ENCODE peak calls at places on chromosomes 16 and 17, in five cellular contexts. U is vagina, C is suprapubic skin, F is endothelial cell of umbilical vein, K is breast epithelium. X is an unnamed sample.

GRCh38 chr17:80793851-80794267 is 197.8 kb upstream of the CHMP6 start:
- DNase-seq in U (no peak), C (no peak), F (peak), K (no peak), X (no peak)

GRCh38 chr16:73152731-73153130 is 104.8 kb upstream of the ZFHX3 start:
- DNase-seq in U (no peak), C (no peak), F (no peak), K (no peak), X (no peak)

GRCh38 chr17:17557796-17558195 is 33.7 kb downstream of the PEMT start:
- DNase-seq in U (no peak), C (no peak), F (no peak), K (peak), X (peak)

GRCh38 chr17:19744492-19744891 is 3.6 kb downstream of the ALDH3A1 start:
- DNase-seq in U (no peak), C (peak), F (no peak), K (no peak), X (no peak)

GRCh38 chr17:50128441-50129302 is 1.3 kb downstream of the SAMD14 start:
- DNase-seq in U (no peak), C (no peak), F (peak), K (no peak), X (no peak)

GRCh38 chr17:49708515-49709161 is 874 bp upstream of the SLC35B1 start:
- DNase-seq in U (no peak), C (peak), F (no peak), K (no peak), X (no peak)

GRCh38 chr17:59762022-59762825 is 54.8 kb downstream of the VMP1 start:
- DNase-seq in U (no peak), C (no peak), F (peak), K (no peak), X (no peak)

GRCh38 chr17:57919912-57920311 is 35.3 kb downstream of the CUEDC1 start:
- DNase-seq in U (no peak), C (no peak), F (no peak), K (no peak), X (no peak)

GRCh38 chr16:87764600-87765472 is 950 bp downstream of the KLHDC4 start:
- DNase-seq in U (no peak), C (no peak), F (no peak), K (no peak), X (no peak)

GRCh38 chr16:3645504-3646347 is 8.8 kb upstream of the DNASE1 start:
- DNase-seq in U (no peak), C (peak), F (no peak), K (no peak), X (peak)

GRCh38 chr17:34650361-34650760 is 71.0 kb downstream of the TMEM132E start:
- DNase-seq in U (no peak), C (no peak), F (no peak), K (no peak), X (no peak)

GRCh38 chr17:58756246-58757161 is 850 bp downstream of the PPM1E start:
- DNase-seq in U (no peak), C (no peak), F (no peak), K (no peak), X (no peak)

GRCh38 chr17:31522284-31522931 is 130.9 kb downstream of the RAB11FIP4 start:
- DNase-seq in U (no peak), C (no peak), F (no peak), K (no peak), X (no peak)

GRCh38 chr17:75428775-75429469 is 23.4 kb upstream of the GRB2 start:
- DNase-seq in U (no peak), C (no peak), F (no peak), K (no peak), X (no peak)

GRCh38 chr17:65482201-65482600 is 79.2 kb downstream of the AXIN2 start:
- DNase-seq in U (no peak), C (no peak), F (no peak), K (no peak), X (no peak)

GRCh38 chr17:31404028-31404949 is 12.8 kb downstream of the RAB11FIP4 start:
- DNase-seq in U (no peak), C (peak), F (no peak), K (no peak), X (no peak)

GRCh38 chr17:34667656-34668055 is 88.3 kb downstream of the TMEM132E start:
- DNase-seq in U (no peak), C (no peak), F (no peak), K (no peak), X (no peak)

GRCh38 chr16:81431554-81432353 is 12.9 kb upstream of the CMIP start:
- DNase-seq in U (no peak), C (peak), F (no peak), K (no peak), X (no peak)

GRCh38 chr17:58305626-58306025 is 23.0 kb downstream of the TSPOAP1 start:
- DNase-seq in U (peak), C (no peak), F (no peak), K (no peak), X (peak)

GRCh38 chr17:39486242-39486641 is 25.0 kb downstream of the CDK12 start:
- DNase-seq in U (no peak), C (peak), F (no peak), K (no peak), X (peak)

GRCh38 chr17:42537156-42537805 is 1.2 kb downstream of the NAGLU start:
- DNase-seq in U (no peak), C (no peak), F (no peak), K (no peak), X (no peak)

GRCh38 chr17:63701477-63702222 is 1.7 kb upstream of the LIMD2 start:
- DNase-seq in U (no peak), C (no peak), F (no peak), K (no peak), X (peak)

GRCh38 chr17:22460461-22461063 is 768.2 kb downstream of the KCNJ18 start:
- DNase-seq in U (peak), C (no peak), F (no peak), K (no peak), X (no peak)

GRCh38 chr16:22235839-22236745 is 30.0 kb downstream of the EEF2K start:
- DNase-seq in U (no peak), C (no peak), F (peak), K (no peak), X (no peak)

GRCh38 chr16:30166202-30166902 is 17.1 kb upstream of the CORO1A start:
- DNase-seq in U (no peak), C (no peak), F (no peak), K (no peak), X (no peak)

GRCh38 chr17:71828182-71828596 is 292.6 kb upstream of the SOX9 start:
- DNase-seq in U (no peak), C (no peak), F (no peak), K (no peak), X (no peak)

GRCh38 chr16:48158296-48158695 is 2.5 kb upstream of the ABCC12 start:
- DNase-seq in U (no peak), C (no peak), F (no peak), K (no peak), X (no peak)

GRCh38 chr16:56087636-56088035 is 103.7 kb upstream of the GNAO1 start:
- DNase-seq in U (no peak), C (no peak), F (no peak), K (no peak), X (no peak)
- TF ChIP-seq POLR2A in U (no peak), C (no peak), F (no peak), K (no peak), X (no peak)

DNA sequence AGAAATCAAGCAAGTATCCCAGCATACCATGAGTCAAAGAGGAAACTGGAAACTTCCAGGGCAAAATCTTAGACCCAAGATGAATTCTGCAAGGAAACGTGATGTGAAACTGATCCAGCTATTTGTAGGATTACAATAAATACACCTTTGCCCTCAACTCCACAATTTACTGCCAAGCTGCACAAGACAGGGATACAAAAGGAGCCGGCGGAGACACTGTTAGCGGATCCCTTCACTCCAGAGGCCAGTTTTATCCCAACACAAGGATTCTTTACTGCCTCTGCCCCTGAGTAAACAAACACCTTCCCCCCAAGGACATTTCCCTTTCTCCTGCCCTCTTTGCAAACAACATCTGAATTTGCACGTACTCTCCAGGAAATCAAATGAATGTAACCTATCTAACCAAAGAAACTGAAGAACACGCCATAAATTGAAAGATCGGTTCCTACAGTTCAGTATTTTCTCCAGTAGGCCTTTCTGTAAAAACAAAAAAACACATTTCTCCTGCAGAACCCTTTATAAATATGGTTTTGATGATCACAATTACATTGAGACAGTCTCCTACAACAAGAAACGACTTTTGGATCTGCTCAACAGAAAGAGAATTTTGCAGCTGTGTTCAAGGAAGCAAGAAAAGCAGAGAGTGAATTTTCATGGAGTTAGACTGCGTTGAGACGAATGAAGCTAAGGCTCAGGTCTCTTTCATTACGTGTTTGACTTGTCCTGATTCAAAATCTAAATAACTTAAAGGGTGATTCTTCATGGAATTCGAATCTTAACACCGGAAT is 1.4 kb upstream of the CBX2 start:
- DNase-seq in U (no peak), C (no peak), F (peak), K (no peak), X (no peak)
- TF ChIP-seq POLR2AphosphoS5 in U (no peak), C (no peak), F (no peak), K (no peak), X (no peak)

GRCh38 chr17:30389755-30390300 is 11.1 kb downstream of the CPD start:
- DNase-seq in U (no peak), C (no peak), F (no peak), K (no peak), X (no peak)
- TF ChIP-seq POLR2A in U (no peak), C (no peak), F (no peak), K (no peak), X (no peak)

DNA sequence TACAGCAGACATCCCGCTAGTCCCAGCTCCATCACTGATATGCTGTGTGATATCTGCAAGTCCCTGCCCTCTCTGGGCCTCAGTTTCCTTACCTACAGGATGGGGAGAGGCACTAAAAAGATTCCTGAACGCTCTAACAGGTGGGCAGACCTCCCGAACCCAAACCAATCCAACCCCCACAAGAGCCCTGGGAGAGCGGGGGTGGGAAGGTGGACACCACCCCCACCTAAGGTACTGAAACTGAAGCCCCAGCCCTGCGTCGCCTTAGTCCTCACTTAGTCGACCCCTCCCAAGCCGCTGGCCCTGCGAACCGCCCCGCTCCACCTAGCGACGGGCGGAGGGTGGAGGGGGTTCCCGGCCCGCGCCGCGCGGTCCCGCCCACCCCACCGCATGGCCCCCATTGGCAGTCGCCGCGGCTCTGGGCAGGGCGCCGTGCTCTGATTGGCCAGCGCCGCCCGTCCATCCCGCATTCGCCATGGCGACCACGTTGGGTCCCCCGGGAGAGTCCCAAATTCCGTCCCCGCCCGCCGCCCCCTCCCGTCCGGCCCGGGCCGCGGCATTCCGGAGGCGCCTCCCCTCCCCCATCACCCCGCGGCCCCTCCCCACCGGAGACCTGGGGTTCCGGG is 578 bp downstream of the CCDC102A start:
- DNase-seq in U (peak), C (peak), F (peak), K (peak), X (peak)
- TF ChIP-seq POLR2AphosphoS5 in U (peak), C (no peak), F (peak), K (no peak), X (no peak)

GRCh38 chr16:67228905-67229304 is 2.0 kb downstream of the TMEM208 start:
- DNase-seq in U (no peak), C (no peak), F (no peak), K (no peak), X (no peak)
- TF ChIP-seq POLR2A in U (no peak), C (no peak), F (no peak), K (no peak), X (no peak)

DNA sequence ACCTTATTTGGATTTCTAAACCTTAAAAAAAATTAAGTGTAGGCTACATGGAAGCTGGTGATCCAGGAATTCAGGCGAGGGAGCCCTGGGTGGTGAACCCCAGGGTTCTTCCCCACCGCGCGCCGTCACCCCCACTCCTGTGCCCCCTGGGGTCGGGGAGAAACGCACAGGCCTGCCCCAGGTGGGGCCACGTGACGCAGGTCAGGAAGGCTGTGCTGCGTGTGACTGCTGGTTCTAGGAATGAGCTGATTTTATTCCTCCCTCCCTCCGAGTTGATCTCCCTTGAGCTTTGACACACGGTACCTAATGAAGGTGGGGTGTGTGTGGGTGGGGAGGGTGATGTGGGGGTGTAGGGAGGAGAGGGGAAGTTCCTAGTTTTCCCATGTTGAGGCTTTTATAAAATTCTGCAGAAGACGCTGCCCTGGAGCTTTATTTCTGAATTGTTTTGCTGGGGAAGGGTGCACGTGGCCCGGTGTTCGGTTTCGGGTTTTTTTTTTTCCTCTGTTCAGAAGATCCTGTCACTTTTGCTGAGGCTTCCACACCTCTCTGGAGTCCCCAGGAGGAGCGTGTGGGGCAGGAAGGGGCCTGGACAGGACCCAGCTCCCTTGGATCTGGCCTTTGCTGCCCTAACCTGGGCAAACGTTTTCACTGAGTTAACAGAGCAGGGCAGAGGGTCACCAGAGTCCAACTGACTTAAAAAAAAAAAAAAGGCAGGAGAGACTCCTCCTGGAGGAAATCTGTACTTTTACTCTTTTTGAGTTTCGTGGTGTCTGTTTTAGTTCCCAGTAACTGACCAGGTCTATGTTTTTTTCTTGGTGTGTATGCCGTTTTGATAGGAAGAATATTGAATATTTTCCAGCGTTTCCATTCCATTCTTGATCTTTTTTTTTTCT is 55.8 kb upstream of the GSE1 start:
- DNase-seq in U (no peak), C (no peak), F (no peak), K (no peak), X (no peak)
- TF ChIP-seq POLR2AphosphoS5 in U (peak), C (no peak), F (no peak), K (no peak), X (no peak)

DNA sequence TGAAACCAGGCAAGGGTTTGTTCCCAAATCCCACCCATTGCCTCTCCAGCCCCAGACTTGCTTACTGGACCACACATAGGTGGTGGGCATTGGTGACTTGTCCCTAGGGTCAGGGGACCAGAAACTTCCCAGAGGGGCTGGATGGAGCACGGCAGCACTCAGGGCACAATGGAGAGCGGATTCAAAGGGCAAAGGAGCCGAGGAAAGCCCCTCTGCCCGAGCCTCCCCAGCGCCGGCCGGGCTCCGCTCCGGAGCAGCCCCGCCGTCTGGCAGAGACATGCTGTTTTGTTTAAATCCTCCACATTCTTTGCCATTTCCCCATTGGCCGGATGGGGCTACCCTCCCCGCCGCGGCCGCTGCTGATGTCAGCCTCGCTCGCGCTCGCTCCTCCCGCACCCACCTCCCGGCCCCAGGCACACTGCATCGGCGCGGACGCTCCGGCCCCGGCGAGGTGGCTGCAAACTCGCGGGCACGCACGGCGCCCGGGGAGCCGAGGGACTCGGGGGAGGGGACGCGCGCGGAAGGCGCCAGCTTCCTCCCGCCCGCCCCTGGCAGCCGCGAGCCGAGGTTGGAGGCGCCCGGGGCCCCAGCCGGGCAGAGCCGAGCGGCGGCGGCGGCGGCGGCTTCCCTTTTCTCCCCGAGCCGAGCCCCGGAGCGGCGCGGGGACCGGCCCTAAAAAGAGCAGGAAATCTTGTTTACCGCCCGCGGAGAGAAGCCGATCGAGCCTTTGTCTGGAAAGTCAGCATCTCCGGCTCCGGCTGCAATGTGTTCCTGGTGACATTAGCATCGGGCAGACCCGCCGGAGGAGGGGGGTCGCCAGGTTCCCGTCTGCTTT is at the start of gene PITPNC1:
- DNase-seq in U (no peak), C (peak), F (peak), K (peak), X (peak)
- TF ChIP-seq POLR2A in U (peak), C (no peak), F (peak), K (peak), X (peak)

X was measured in stomach.